ENCODE peak calls at places on chromosomes 1 and 21, in seven cellular contexts. G is ovary, I is uterus, F is kidney epithelial cell, S is HFF-Myc, P is upper lobe of right lung, H is Panc1. J is an unnamed sample.

GRCh38 chr1:159939603-159940002 is 5.8 kb downstream of the IGSF9 start:
- DNase-seq in G (no peak), I (no peak), F (no peak), S (no peak), P (no peak), H (no peak), J (no peak)

GRCh38 chr1:247415423-247416361 is at the start of gene NLRP3:
- DNase-seq in G (no peak), I (no peak), F (peak), S (no peak), P (peak), H (no peak), J (no peak)

GRCh38 chr1:236395780-236396664 is 1.9 kb downstream of the EDARADD start:
- DNase-seq in G (no peak), I (no peak), F (no peak), S (no peak), P (no peak), H (no peak), J (no peak)

GRCh38 chr21:33390479-33390878 is 12.7 kb upstream of the IFNGR2 start:
- DNase-seq in G (no peak), I (no peak), F (no peak), S (no peak), P (no peak), H (no peak), J (no peak)

GRCh38 chr1:202624781-202625108 is 85.5 kb downstream of the SYT2 start:
- DNase-seq in G (no peak), I (no peak), F (no peak), S (no peak), P (no peak), H (peak), J (no peak)

GRCh38 chr21:23963454-23963853 is 1643.8 kb downstream of the MRPL39 start:
- DNase-seq in G (no peak), I (no peak), F (no peak), S (no peak), P (no peak), H (no peak), J (no peak)

GRCh38 chr1:225451340-225451739 is 23.5 kb upstream of the LBR start:
- DNase-seq in G (no peak), I (no peak), F (no peak), S (no peak), P (peak), H (no peak), J (peak)

GRCh38 chr21:15468368-15468767 is 261.4 kb upstream of the USP25 start:
- DNase-seq in G (no peak), I (no peak), F (no peak), S (no peak), P (no peak), H (no peak), J (no peak)

GRCh38 chr21:29660047-29660720 is 279.6 kb downstream of the GRIK1 start:
- DNase-seq in G (no peak), I (no peak), F (no peak), S (no peak), P (no peak), H (no peak), J (no peak)

GRCh38 chr1:41664861-41665640 is 180.6 kb upstream of the EDN2 start:
- DNase-seq in G (no peak), I (no peak), F (peak), S (peak), P (no peak), H (no peak), J (no peak)

GRCh38 chr1:105027838-105028471 is 1278.3 kb downstream of the AMY1C start:
- DNase-seq in G (no peak), I (no peak), F (no peak), S (no peak), P (no peak), H (no peak), J (no peak)
- TF ChIP-seq CTCF in G (no peak), I (no peak), F (no peak), S (no peak), P (no peak), H (no peak), J (no peak)

GRCh38 chr1:35185200-35185599 is 7.7 kb downstream of the SFPQ start:
- DNase-seq in G (no peak), I (no peak), F (no peak), S (no peak), P (no peak), H (no peak), J (no peak)

GRCh38 chr1:35181790-35182455 is 11.0 kb downstream of the SFPQ start:
- DNase-seq in G (no peak), I (no peak), F (no peak), S (no peak), P (no peak), H (no peak), J (no peak)

GRCh38 chr1:35186239-35186638 is 6.7 kb downstream of the SFPQ start:
- DNase-seq in G (no peak), I (no peak), F (no peak), S (no peak), P (no peak), H (no peak), J (no peak)

GRCh38 chr1:35187816-35188342 is 5.1 kb downstream of the SFPQ start:
- DNase-seq in G (no peak), I (no peak), F (no peak), S (no peak), P (no peak), H (no peak), J (no peak)

DNA sequence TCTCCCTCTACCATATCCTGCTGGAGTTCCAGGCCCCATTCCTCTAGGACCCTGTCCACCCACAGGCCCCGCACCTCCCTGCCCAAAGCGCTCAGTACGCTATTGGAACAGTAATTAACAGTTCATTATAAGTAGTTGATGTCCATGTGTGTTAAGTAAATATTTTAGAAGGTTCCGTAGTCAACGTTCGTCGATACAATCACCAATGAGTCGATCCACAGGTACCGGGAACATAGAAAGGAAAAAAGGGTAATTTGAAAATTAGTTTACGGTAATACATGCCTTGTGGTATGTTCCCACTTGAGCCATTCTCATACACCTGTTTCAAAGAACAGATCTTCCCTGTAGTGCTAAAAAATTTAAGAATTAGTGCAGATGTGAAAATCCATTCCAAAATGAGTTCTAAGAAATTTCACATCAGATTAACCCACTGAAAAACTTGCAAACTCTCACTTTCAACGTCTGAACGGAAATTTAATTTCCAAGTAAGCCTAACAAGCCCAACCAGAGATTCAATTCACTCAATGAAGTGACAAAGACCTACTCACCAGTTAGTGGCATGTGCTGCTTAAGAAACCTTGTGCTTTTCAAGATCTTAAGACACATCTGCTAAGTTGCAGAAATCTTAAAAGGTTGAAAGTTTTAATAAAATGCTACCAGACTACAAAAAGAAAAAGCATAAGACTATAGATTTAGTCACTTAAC is 8.3 kb downstream of the SFPQ start:
- DNase-seq in G (no peak), I (no peak), F (no peak), S (no peak), P (no peak), H (no peak), J (no peak)
- TF ChIP-seq CTCF in G (no peak), I (no peak), F (no peak), S (no peak), P (no peak), H (no peak), J (no peak)

GRCh38 chr1:173408886-173409285 is 68.2 kb upstream of the PRDX6 start:
- DNase-seq in G (no peak), I (no peak), F (no peak), S (no peak), P (no peak), H (no peak), J (no peak)
- TF ChIP-seq CTCF in G (no peak), I (no peak), F (no peak), S (no peak), P (no peak), H (no peak), J (no peak)

GRCh38 chr1:79531790-79532189 is 525.3 kb upstream of the ADGRL4 start:
- DNase-seq in G (no peak), I (no peak), F (no peak), S (no peak), P (no peak), H (no peak), J (no peak)
- TF ChIP-seq CTCF in G (no peak), I (no peak), F (no peak), S (no peak), P (no peak), H (no peak), J (no peak)

GRCh38 chr1:52554267-52554640 is 1.4 kb upstream of the TUT4 start:
- DNase-seq in G (no peak), I (no peak), F (no peak), S (no peak), P (no peak), H (no peak), J (no peak)

GRCh38 chr1:52552236-52552504 is 722 bp downstream of the TUT4 start:
- DNase-seq in G (peak), I (peak), F (no peak), S (no peak), P (no peak), H (no peak), J (peak)

GRCh38 chr1:52551476-52552235 is 1.2 kb downstream of the TUT4 start:
- DNase-seq in G (no peak), I (no peak), F (no peak), S (no peak), P (no peak), H (no peak), J (no peak)

GRCh38 chr1:52553372-52554266 is 727 bp upstream of the TUT4 start:
- DNase-seq in G (peak), I (peak), F (peak), S (peak), P (peak), H (no peak), J (peak)

GRCh38 chr1:52552505-52553371 is at the start of gene TUT4:
- DNase-seq in G (peak), I (peak), F (no peak), S (no peak), P (peak), H (no peak), J (peak)
- TF ChIP-seq CTCF in G (peak), I (no peak), F (no peak), S (no peak), P (no peak), H (no peak), J (no peak)

DNA sequence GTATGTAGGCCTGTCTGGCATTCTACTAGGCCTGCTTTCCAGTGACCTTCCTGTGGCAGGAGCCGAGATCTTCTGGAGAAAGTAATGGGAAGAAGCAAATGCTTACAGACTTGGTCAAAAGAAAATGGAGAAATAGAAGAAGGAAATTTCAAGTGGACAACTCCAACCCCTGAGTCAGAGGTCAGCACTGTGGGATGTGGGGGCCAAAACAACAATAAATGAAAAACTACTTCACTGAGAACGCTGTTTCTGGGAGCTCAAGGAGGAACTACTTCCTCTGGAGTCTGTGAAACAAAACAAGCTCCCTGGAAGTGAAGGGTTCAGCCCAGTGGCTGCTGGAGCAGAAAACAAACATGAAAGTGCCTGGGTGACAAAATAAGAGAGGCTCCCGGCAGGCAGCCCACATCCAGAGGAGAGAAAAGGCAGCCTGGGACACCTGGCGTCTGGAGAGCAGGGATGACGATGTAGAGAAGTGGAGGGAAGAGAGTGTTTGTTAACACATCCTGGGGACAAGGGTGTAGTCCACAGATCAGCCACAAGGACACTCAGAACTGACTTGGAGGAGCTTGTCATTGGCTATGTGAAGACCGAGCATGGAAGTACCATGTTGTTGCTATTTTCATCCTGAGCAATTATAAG is 355.2 kb downstream of the SMYD3 start:
- DNase-seq in G (no peak), I (no peak), F (no peak), S (no peak), P (no peak), H (no peak), J (no peak)
- TF ChIP-seq CTCF in G (no peak), I (no peak), F (no peak), S (no peak), P (no peak), H (no peak), J (no peak)

DNA sequence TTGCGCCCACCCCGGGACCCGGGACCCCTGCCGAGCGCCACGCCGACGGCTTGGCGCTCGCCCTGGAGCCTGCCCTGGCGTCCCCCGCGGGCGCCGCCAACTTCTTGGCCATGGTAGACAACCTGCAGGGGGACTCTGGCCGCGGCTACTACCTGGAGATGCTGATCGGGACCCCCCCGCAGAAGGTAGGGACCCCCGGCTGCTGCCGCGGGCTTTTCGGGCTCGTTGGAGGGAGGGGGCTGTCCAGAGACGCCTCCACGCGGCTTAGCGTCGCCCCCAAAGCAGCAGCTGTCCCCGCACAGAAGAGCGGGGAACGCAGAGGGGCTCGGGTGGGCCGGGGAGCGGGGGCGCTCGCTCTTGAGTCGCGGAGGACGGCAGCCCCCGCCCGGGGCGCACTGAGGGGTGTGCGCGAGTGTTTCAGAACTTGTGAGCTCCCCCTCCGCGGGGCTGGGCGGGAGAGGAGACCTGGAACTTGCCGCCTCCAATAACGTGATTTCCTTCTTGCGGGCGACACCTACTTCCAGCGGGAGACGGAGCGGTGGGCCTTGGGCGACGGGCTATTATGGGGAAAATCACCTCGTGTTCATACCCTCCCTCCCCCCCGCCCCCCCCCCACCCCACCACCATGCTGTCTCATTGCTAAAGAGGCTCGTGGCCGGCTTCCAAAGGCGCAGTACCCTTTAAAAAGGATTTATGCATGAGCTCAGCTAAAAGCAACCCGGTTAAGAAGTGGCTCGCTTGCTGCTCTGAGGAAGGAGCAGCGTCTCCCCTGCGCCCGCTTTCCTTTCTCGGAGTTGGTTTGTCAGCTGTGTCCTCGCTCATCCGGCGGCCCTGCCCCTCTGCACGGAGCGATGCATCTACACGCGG is 664 bp downstream of the BACE2 start:
- DNase-seq in G (peak), I (peak), F (peak), S (no peak), P (peak), H (no peak), J (peak)
- TF ChIP-seq CTCF in G (no peak), I (no peak), F (peak), S (no peak), P (no peak), H (no peak), J (no peak)

J was measured in GM13976.